ENCODE peak calls at places on chromosomes 12 and 14, in five cellular contexts. One of them, this sample, is unnamed.

GRCh38 chr12:57001448-57001906 is 4.9 kb downstream of the ZBTB39 start:
- DNase-seq in coronary artery: peak
- DNase-seq in ELF-1: peak
- DNase-seq in fibroblast of mammary gland: peak
- DNase-seq in H4: peak
- DNase-seq in this sample: no peak

GRCh38 chr14:59918824-59919581 is 941 bp upstream of the LRRC9 start:
- DNase-seq in coronary artery: no peak
- DNase-seq in ELF-1: no peak
- DNase-seq in fibroblast of mammary gland: peak
- DNase-seq in H4: peak
- DNase-seq in this sample: no peak

GRCh38 chr14:32818576-32818975 is 120.1 kb upstream of the NPAS3 start:
- DNase-seq in coronary artery: no peak
- DNase-seq in ELF-1: no peak
- DNase-seq in fibroblast of mammary gland: no peak
- DNase-seq in H4: no peak
- DNase-seq in this sample: no peak

GRCh38 chr14:75369506-75369905 is 58.3 kb upstream of the JDP2 start:
- DNase-seq in coronary artery: no peak
- DNase-seq in ELF-1: no peak
- DNase-seq in fibroblast of mammary gland: peak
- DNase-seq in H4: no peak
- DNase-seq in this sample: no peak

GRCh38 chr14:76780875-76781647 is 19.8 kb downstream of the VASH1 start:
- DNase-seq in coronary artery: no peak
- DNase-seq in ELF-1: no peak
- DNase-seq in fibroblast of mammary gland: peak
- DNase-seq in H4: no peak
- DNase-seq in this sample: no peak

GRCh38 chr12:52423661-52424503 is 10.3 kb downstream of the KRT75 start:
- DNase-seq in coronary artery: no peak
- DNase-seq in ELF-1: peak
- DNase-seq in fibroblast of mammary gland: no peak
- DNase-seq in H4: no peak
- DNase-seq in this sample: no peak

GRCh38 chr12:111757361-111758119 is 9.2 kb upstream of the ALDH2 start:
- DNase-seq in coronary artery: no peak
- DNase-seq in ELF-1: peak
- DNase-seq in fibroblast of mammary gland: peak
- DNase-seq in H4: peak
- DNase-seq in this sample: no peak

GRCh38 chr12:6370994-6371754 is 4.2 kb downstream of the SCNN1A start:
- DNase-seq in coronary artery: no peak
- DNase-seq in ELF-1: peak
- DNase-seq in fibroblast of mammary gland: peak
- DNase-seq in H4: peak
- DNase-seq in this sample: no peak

GRCh38 chr12:13864081-13864673 is 117.2 kb downstream of the GRIN2B start:
- DNase-seq in coronary artery: no peak
- DNase-seq in ELF-1: peak
- DNase-seq in fibroblast of mammary gland: peak
- DNase-seq in H4: peak
- DNase-seq in this sample: peak

GRCh38 chr14:54727929-54728328 is 161.0 kb downstream of the SAMD4A start:
- DNase-seq in coronary artery: no peak
- DNase-seq in ELF-1: no peak
- DNase-seq in fibroblast of mammary gland: peak
- DNase-seq in H4: no peak
- DNase-seq in this sample: peak

GRCh38 chr12:95262808-95263207 is 45.2 kb downstream of the VEZT start:
- DNase-seq in coronary artery: no peak
- DNase-seq in ELF-1: no peak
- DNase-seq in fibroblast of mammary gland: no peak
- DNase-seq in H4: no peak
- DNase-seq in this sample: no peak

GRCh38 chr12:15584366-15585041 is 204.7 kb downstream of the EPS8 start:
- DNase-seq in coronary artery: no peak
- DNase-seq in ELF-1: no peak
- DNase-seq in fibroblast of mammary gland: peak
- DNase-seq in H4: peak
- DNase-seq in this sample: peak